ENCODE peak calls at places on chromosomes 7 and 10, in five cellular contexts. X is NCI-H2171, J is NCI-H524 treated with DMSO at 0.1 percent for 48 hours, U is bronchial epithelial cell, N is fibroblast of the aortic adventitia. Q is an unnamed sample.

GRCh38 chr10:97200616-97201015 is 14.9 kb upstream of the SLIT1 start:
- DNase-seq in X (no peak), U (no peak), J (no peak), N (no peak), Q (no peak)

GRCh38 chr7:75048435-75049379 is 24.9 kb downstream of the RCC1L start:
- DNase-seq in N (peak; percentile 73), J (no peak), U (peak; percentile 65), X (no peak), Q (no peak)

GRCh38 chr10:122263971-122264370 is 7.1 kb upstream of the BTBD16 start:
- DNase-seq in N (peak; percentile 88), X (no peak), J (no peak), U (peak; percentile 53), Q (no peak)

GRCh38 chr7:46486264-46487206 is 565.5 kb upstream of the IGFBP3 start:
- DNase-seq in X (no peak), U (peak; percentile 90), N (peak; percentile 86), J (no peak), Q (no peak)

GRCh38 chr7:108455524-108455832 is 758 bp downstream of the NRCAM start:
- DNase-seq in X (no peak), N (no peak), U (no peak), J (no peak), Q (no peak)

GRCh38 chr7:137572071-137572784 is 228.7 kb upstream of the PTN start:
- DNase-seq in X (no peak), J (no peak), N (peak; percentile 70), U (no peak), Q (no peak)

GRCh38 chr10:8192301-8192700 is 137.8 kb downstream of the GATA3 start:
- DNase-seq in X (no peak), N (no peak), U (no peak), J (no peak), Q (no peak)

GRCh38 chr10:27372095-27372494 is 131.5 kb upstream of the ACBD5 start:
- DNase-seq in J (no peak), U (peak; percentile 70), N (no peak), X (no peak), Q (no peak)

GRCh38 chr7:42181566-42181965 is 55.4 kb downstream of the GLI3 start:
- DNase-seq in J (no peak), X (no peak), N (no peak), U (no peak), Q (no peak)

GRCh38 chr10:20059084-20059835 is 243.0 kb downstream of the PLXDC2 start:
- DNase-seq in J (no peak), X (no peak), U (peak; percentile 28), N (no peak), Q (no peak)

GRCh38 chr7:158428131-158428841 is 159.3 kb downstream of the PTPRN2 start:
- DNase-seq in N (no peak), U (no peak), J (no peak), X (no peak), Q (no peak)

GRCh38 chr7:100888988-100889760 is at the start of gene UFSP1:
- DNase-seq in U (no peak), N (no peak), J (no peak), X (no peak), Q (no peak)

GRCh38 chr7:83852136-83852535 is 203.2 kb upstream of the SEMA3E start:
- DNase-seq in N (no peak), X (no peak), U (peak; percentile 64), J (no peak), Q (no peak)

GRCh38 chr10:118562877-118563276 is 32.6 kb downstream of the PRLHR start:
- DNase-seq in N (no peak), J (no peak), X (no peak), U (no peak), Q (no peak)

GRCh38 chr10:26432938-26433337 is 5.2 kb upstream of the APBB1IP start:
- DNase-seq in J (no peak), U (no peak), N (peak; percentile 1), X (no peak), Q (no peak)